ENCODE peak calls at places on chromosomes 13 and 19, in six cellular contexts. V is AG04449, I is body of pancreas, K is tibial artery, D is GM12865, Q is BE2C. P is an unnamed sample.

GRCh38 chr19:29521291-29522075 is 4.3 kb upstream of the VSTM2B start:
- DNase-seq in V (no peak), I (no peak), K (no peak), D (no peak), Q (no peak), P (no peak)

GRCh38 chr19:3409346-3410064 is 43.1 kb downstream of the NFIC start:
- DNase-seq in V (no peak), I (peak), K (no peak), D (no peak), Q (peak), P (peak)

GRCh38 chr13:24684600-24684998 is 4.4 kb downstream of the ATP12A start:
- DNase-seq in V (no peak), I (no peak), K (no peak), D (peak), Q (no peak), P (no peak)

GRCh38 chr19:4583961-4584669 is 24.6 kb upstream of the SEMA6B start:
- DNase-seq in V (no peak), I (no peak), K (no peak), D (peak), Q (peak), P (no peak)

GRCh38 chr19:15199219-15199651 is 1.6 kb downstream of the NOTCH3 start:
- DNase-seq in V (no peak), I (no peak), K (no peak), D (no peak), Q (no peak), P (no peak)

GRCh38 chr19:40717325-40717879 is 490 bp downstream of the ITPKC start:
- DNase-seq in V (no peak), I (peak), K (no peak), D (no peak), Q (no peak), P (peak)

GRCh38 chr13:42654212-42654611 is 80.3 kb downstream of the TNFSF11 start:
- DNase-seq in V (no peak), I (no peak), K (no peak), D (no peak), Q (no peak), P (no peak)

GRCh38 chr19:16015805-16016173 is 60.5 kb upstream of the TPM4 start:
- DNase-seq in V (no peak), I (no peak), K (no peak), D (no peak), Q (no peak), P (no peak)

GRCh38 chr19:53102701-53103140 is 501 bp downstream of the ZNF160 start:
- DNase-seq in V (no peak), I (peak), K (peak), D (peak), Q (peak), P (no peak)

GRCh38 chr19:29564574-29565005 is 38.8 kb downstream of the VSTM2B start:
- DNase-seq in V (no peak), I (no peak), K (peak), D (no peak), Q (no peak), P (no peak)

GRCh38 chr19:16566161-16566560 is 6.1 kb downstream of the SLC35E1 start:
- DNase-seq in V (no peak), I (no peak), K (no peak), D (no peak), Q (no peak), P (no peak)

GRCh38 chr13:49996166-49996915 is 501 bp upstream of the TRIM13 start:
- DNase-seq in V (no peak), I (peak), K (peak), D (peak), Q (peak), P (peak)

GRCh38 chr13:99392126-99392805 is 85.1 kb upstream of the GPR183 start:
- DNase-seq in V (no peak), I (no peak), K (no peak), D (no peak), Q (no peak), P (no peak)

GRCh38 chr19:46678110-46678732 is 17.2 kb upstream of the DACT3 start:
- DNase-seq in V (no peak), I (peak), K (no peak), D (peak), Q (peak), P (no peak)

GRCh38 chr13:34347784-34348573 is 530.0 kb downstream of the RFC3 start:
- DNase-seq in V (no peak), I (peak), K (no peak), D (peak), Q (no peak), P (no peak)

GRCh38 chr13:30690282-30691188 is 44.8 kb upstream of the ALOX5AP start:
- DNase-seq in V (peak), I (peak), K (peak), D (peak), Q (no peak), P (peak)

GRCh38 chr13:84607614-84608013 is 725.3 kb upstream of the SLITRK1 start:
- DNase-seq in V (peak), I (no peak), K (no peak), D (no peak), Q (no peak), P (no peak)

GRCh38 chr13:75723927-75724326 is 87.8 kb downstream of the LMO7 start:
- DNase-seq in V (no peak), I (no peak), K (no peak), D (no peak), Q (no peak), P (no peak)

GRCh38 chr13:65719831-65720230 is 1510.3 kb downstream of the PCDH9 start:
- DNase-seq in V (no peak), I (no peak), K (no peak), D (no peak), Q (no peak), P (no peak)

GRCh38 chr19:14081797-14082674 is 3.5 kb downstream of the C19orf67 start:
- DNase-seq in V (no peak), I (peak), K (no peak), D (peak), Q (no peak), P (peak)

GRCh38 chr19:19026299-19026971 is 6.9 kb downstream of the SUGP2 start:
- DNase-seq in V (no peak), I (peak), K (no peak), D (no peak), Q (no peak), P (no peak)

GRCh38 chr19:46601318-46602224 is at the start of gene CALM3:
- DNase-seq in V (no peak), I (no peak), K (no peak), D (peak), Q (no peak), P (no peak)

GRCh38 chr13:20702945-20703784 is at the start of gene IL17D:
- DNase-seq in V (no peak), I (peak), K (peak), D (peak), Q (peak), P (no peak)

GRCh38 chr19:10061717-10062310 is 24.3 kb upstream of the SHFL start:
- DNase-seq in V (no peak), I (no peak), K (no peak), D (no peak), Q (no peak), P (no peak)

GRCh38 chr19:48393559-48394330 is at the start of gene GRIN2D:
- DNase-seq in V (no peak), I (no peak), K (no peak), D (no peak), Q (peak), P (no peak)
- H3K4me3 ChIP-seq in V (peak), I (no peak), K (no peak), D (no peak), Q (peak), P (no peak)

GRCh38 chr19:38596057-38596981 is 21.4 kb downstream of the MAP4K1 start:
- DNase-seq in V (no peak), I (peak), K (no peak), D (no peak), Q (peak), P (no peak)
- H3K4me3 ChIP-seq in V (no peak), I (no peak), K (peak), D (no peak), Q (peak), P (peak)

DNA sequence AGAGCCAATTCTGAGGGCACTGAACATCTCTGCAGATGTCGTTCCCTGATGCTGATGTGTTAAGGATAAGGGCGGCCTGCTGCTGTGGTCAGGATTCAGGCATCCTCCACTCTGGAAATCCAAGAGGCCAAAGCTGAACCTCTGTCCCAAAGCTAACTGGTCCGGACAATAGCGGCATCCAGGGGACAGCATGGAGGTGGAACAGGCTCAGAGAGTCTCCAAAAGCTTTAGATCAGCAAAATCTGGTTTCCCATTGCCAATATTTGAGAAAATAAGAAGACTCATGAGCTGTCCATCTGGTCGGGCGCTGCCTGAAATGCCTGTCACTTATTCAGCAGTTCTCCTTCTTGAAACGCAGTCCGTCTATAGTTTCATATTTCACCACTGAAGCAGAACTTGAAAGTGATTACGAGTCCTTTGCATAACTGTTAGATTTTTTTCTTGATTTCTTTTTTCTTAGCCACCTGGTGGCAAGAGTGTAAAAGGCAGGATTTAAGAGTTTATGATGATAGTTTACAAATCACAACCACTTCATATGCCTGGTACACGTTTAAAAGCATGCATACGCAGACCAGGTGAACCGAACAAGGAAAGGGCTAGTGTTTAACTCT is 45.9 kb downstream of the GGACT start:
- DNase-seq in V (no peak), I (no peak), K (no peak), D (peak), Q (no peak), P (no peak)
- H3K4me3 ChIP-seq in V (no peak), I (no peak), K (no peak), D (no peak), Q (no peak), P (no peak)

GRCh38 chr19:51125421-51126075 is 842 bp downstream of the SIGLEC9 start:
- DNase-seq in V (no peak), I (no peak), K (peak), D (no peak), Q (no peak), P (no peak)

GRCh38 chr19:51127755-51128154 is 3.0 kb downstream of the SIGLEC9 start:
- DNase-seq in V (no peak), I (no peak), K (peak), D (no peak), Q (no peak), P (no peak)

GRCh38 chr19:51124729-51125128 is at the start of gene SIGLEC9:
- DNase-seq in V (no peak), I (no peak), K (peak), D (no peak), Q (no peak), P (no peak)

GRCh38 chr19:51128227-51128626 is 3.5 kb downstream of the SIGLEC9 start:
- DNase-seq in V (no peak), I (no peak), K (peak), D (no peak), Q (no peak), P (no peak)

GRCh38 chr19:51127032-51127431 is 2.3 kb downstream of the SIGLEC9 start:
- DNase-seq in V (no peak), I (no peak), K (peak), D (no peak), Q (no peak), P (no peak)
- H3K4me3 ChIP-seq in V (no peak), I (no peak), K (no peak), D (no peak), Q (no peak), P (peak)

GRCh38 chr19:1467228-1467511 is 11.8 kb downstream of the C19orf25 start:
- DNase-seq in V (no peak), I (no peak), K (no peak), D (no peak), Q (no peak), P (no peak)

GRCh38 chr19:1468274-1469199 is 10.5 kb downstream of the C19orf25 start:
- DNase-seq in V (no peak), I (no peak), K (no peak), D (peak), Q (no peak), P (no peak)

GRCh38 chr19:1466461-1467227 is 12.4 kb downstream of the C19orf25 start:
- DNase-seq in V (no peak), I (no peak), K (no peak), D (no peak), Q (no peak), P (no peak)

GRCh38 chr19:1466018-1466460 is 13.0 kb downstream of the C19orf25 start:
- DNase-seq in V (no peak), I (no peak), K (no peak), D (no peak), Q (no peak), P (no peak)

GRCh38 chr19:1467512-1468273 is 11.3 kb downstream of the C19orf25 start:
- DNase-seq in V (no peak), I (no peak), K (no peak), D (no peak), Q (no peak), P (no peak)
- H3K4me3 ChIP-seq in V (no peak), I (no peak), K (peak), D (no peak), Q (no peak), P (no peak)

DNA sequence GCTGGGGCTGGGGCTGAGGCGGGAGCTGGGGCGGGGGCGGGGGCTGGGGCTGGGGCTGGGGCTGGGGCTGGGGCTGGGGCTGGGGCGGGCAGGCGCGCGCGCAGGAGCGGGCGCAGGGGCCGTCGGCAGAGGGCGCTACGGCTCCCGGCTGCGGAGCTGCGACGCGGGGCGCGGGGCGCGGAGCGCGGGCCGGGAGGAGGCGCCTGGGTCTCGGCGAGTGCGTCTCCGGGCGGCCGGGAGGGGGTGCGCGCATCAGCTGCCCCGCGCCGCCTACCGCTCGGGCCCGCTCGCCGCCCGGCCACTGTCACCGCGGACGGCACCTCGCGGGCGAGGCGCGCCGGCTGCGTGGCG is 416 bp upstream of the MTUS2 start:
- DNase-seq in V (no peak), I (peak), K (no peak), D (peak), Q (peak), P (no peak)
- H3K4me3 ChIP-seq in V (no peak), I (no peak), K (peak), D (no peak), Q (no peak), P (peak)

DNA sequence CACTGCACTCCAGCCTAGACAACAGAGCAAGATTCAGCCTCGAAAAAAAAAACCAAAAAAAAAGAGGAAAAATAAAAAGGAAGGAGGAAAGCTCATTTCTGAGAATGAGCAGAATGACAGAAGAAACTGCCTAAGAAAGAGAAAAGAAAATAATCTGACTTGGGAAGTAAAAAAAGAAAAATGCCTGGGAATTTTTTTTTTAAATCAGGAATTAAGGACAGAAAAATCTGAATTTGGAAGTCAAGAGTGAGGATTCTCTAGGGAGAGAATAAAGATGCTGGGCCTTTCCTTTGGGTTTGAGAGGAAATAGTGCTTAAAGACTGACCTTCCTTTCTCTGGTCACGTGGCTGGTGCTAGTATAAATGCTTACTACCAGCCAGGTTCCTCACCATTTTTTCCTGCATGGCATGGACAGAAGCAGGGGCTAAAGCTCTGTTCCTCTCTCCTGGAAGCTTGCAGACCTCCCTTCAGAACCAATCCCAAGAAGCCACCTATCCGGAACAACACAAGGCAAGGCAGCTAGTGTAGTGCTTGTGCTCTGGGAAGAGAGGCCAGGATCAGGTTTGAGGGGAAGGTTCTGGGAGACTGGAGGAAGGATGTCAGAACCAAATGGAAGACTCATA is at the start of gene FFAR2:
- DNase-seq in V (no peak), I (no peak), K (no peak), D (no peak), Q (no peak), P (no peak)
- H3K4me3 ChIP-seq in V (no peak), I (no peak), K (no peak), D (no peak), Q (peak), P (no peak)

GRCh38 chr13:27979001-27979643 is 9.4 kb downstream of the URAD start:
- DNase-seq in V (no peak), I (no peak), K (peak), D (no peak), Q (no peak), P (no peak)
- H3K4me3 ChIP-seq in V (no peak), I (no peak), K (no peak), D (no peak), Q (no peak), P (no peak)

P was measured in breast epithelium.